ENCODE peak calls at places on chromosomes 2 and 18, in five cellular contexts. V is left ventricle myocardium inferior, C is cardiac muscle cell, K is body of pancreas, U is fibroblast of mammary gland. P is an unnamed sample.

GRCh38 chr2:19799881-19800780 is 101.7 kb downstream of the TTC32 start:
- DNase-seq in V (no peak), U (peak; percentile 49), K (no peak), C (no peak), P (no peak)

GRCh38 chr18:55786651-55787272 is 198.8 kb upstream of the TCF4 start:
- DNase-seq in V (no peak), U (no peak), C (no peak), K (no peak), P (no peak)

GRCh38 chr2:55418512-55419235 is 982 bp downstream of the CCDC88A start:
- DNase-seq in V (no peak), K (no peak), U (no peak), C (no peak), P (peak; percentile 11)

GRCh38 chr2:136664713-136665112 is 100.6 kb upstream of the THSD7B start:
- DNase-seq in K (no peak), V (no peak), U (no peak), C (no peak), P (no peak)

GRCh38 chr2:101036562-101036961 is 34.5 kb downstream of the RPL31 start:
- DNase-seq in K (no peak), U (peak; percentile 58), V (no peak), C (peak; percentile 54), P (peak; percentile 72)

GRCh38 chr2:61180686-61181085 is 18.7 kb downstream of the C2orf74 start:
- DNase-seq in V (no peak), K (no peak), U (no peak), C (no peak), P (no peak)

GRCh38 chr2:153715218-153715617 is 156.5 kb upstream of the GALNT13 start:
- DNase-seq in V (no peak), C (no peak), U (no peak), K (no peak), P (no peak)

GRCh38 chr2:166410828-166411472 is 35.2 kb upstream of the SCN9A start:
- DNase-seq in C (peak; percentile 84), V (no peak), U (peak; percentile 91), K (no peak), P (peak; percentile 94)

GRCh38 chr2:64832926-64833325 is 156.3 kb upstream of the SLC1A4 start:
- DNase-seq in V (no peak), C (no peak), U (no peak), K (no peak), P (no peak)

GRCh38 chr2:64836566-64836965 is 152.6 kb upstream of the SLC1A4 start:
- DNase-seq in V (no peak), C (no peak), K (no peak), U (no peak), P (no peak)

GRCh38 chr2:64829522-64829921 is 159.7 kb upstream of the SLC1A4 start:
- DNase-seq in V (no peak), K (no peak), U (no peak), C (no peak), P (no peak)

GRCh38 chr2:64831134-64831976 is 157.8 kb upstream of the SLC1A4 start:
- DNase-seq in C (peak; percentile 94), V (peak; percentile 82), K (peak; percentile 76), U (peak; percentile 97), P (peak; percentile 95)

GRCh38 chr2:64831977-64832328 is 157.2 kb upstream of the SLC1A4 start:
- DNase-seq in C (no peak), V (no peak), U (no peak), K (no peak), P (no peak)
- TF ChIP-seq CTCF in C (no peak), V (no peak), U (no peak), K (no peak), P (no peak)

GRCh38 chr2:199458017-199458805 is 472 bp upstream of the SATB2 start:
- DNase-seq in U (peak; percentile 40), V (peak; percentile 12), C (no peak), K (no peak), P (no peak)
- TF ChIP-seq CTCF in U (no peak), V (no peak), C (no peak), K (no peak), P (no peak)

GRCh38 chr18:34760444-34760843 is 50.3 kb downstream of the DTNA start:
- DNase-seq in V (peak; percentile 33), C (no peak), U (no peak), K (no peak), P (no peak)

GRCh38 chr18:34767601-34768027 is 57.5 kb downstream of the DTNA start:
- DNase-seq in C (peak; percentile 64), V (no peak), U (peak; percentile 97), K (no peak), P (peak; percentile 68)

GRCh38 chr18:34758378-34758948 is 48.4 kb downstream of the DTNA start:
- DNase-seq in K (no peak), V (no peak), C (no peak), U (no peak), P (no peak)

DNA sequence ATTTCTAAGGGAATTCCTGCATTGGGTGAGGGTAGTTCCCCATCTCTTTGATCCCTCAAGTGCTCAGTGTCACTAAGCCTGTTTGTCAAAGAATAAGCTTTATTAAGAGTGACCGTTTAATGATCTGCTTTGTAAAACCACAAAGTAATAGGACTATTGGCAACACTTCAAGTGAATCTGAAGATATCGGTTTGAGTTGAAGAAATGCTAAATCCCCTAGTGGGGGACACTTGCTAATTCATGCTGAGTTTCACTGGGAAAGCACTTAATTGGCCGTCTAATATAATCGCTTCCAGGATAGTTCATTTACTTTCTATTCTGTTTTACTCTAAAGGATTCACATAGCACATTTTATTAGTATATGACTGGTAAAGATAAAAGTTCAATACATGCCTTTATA is 54.4 kb downstream of the DTNA start:
- DNase-seq in C (no peak), K (no peak), V (no peak), U (no peak), P (no peak)
- TF ChIP-seq CTCF in C (no peak), K (no peak), V (no peak), U (peak; percentile 10), P (peak; percentile 24)

DNA sequence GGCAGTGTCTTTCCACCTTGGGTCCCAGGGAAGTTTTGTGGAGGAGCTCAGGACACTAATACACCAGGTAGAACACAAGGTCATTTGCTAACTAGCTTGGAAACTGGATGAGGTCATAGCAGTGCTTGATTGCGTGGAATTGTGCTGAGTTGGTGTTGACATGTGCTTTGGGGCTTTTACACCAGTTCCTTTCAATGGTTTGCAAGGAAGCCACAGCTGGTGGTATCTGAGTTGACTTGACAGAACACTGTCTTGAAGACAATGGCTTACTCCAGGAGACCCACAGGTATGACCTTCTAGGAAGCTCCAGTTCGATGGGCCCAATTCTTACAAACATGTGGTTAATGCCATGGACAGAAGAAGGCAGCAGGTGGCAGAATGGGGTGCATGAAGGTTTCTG is 5.9 kb downstream of the CTLA4 start:
- DNase-seq in C (no peak), V (no peak), U (no peak), K (no peak), P (no peak)
- TF ChIP-seq CTCF in C (no peak), V (no peak), U (no peak), K (no peak), P (no peak)

GRCh38 chr2:158178646-158179045 is 77.0 kb downstream of the UPP2 start:
- DNase-seq in C (no peak), K (no peak), V (no peak), U (no peak), P (no peak)

GRCh38 chr2:158184001-158184400 is 82.3 kb downstream of the UPP2 start:
- DNase-seq in U (no peak), K (no peak), C (no peak), V (no peak), P (no peak)

GRCh38 chr2:158182681-158183350 is 81.1 kb downstream of the UPP2 start:
- DNase-seq in U (no peak), V (no peak), K (no peak), C (no peak), P (no peak)

GRCh38 chr2:158181171-158181570 is 79.5 kb downstream of the UPP2 start:
- DNase-seq in V (no peak), U (no peak), K (no peak), C (no peak), P (no peak)

GRCh38 chr2:158179660-158180059 is 78.0 kb downstream of the UPP2 start:
- DNase-seq in V (no peak), U (peak; percentile 30), K (no peak), C (peak; percentile 46), P (peak; percentile 45)
- TF ChIP-seq CTCF in V (peak; percentile 57), U (peak; percentile 35), K (peak; percentile 22), C (peak; percentile 40), P (peak; percentile 36)

GRCh38 chr18:11392292-11392691 is 217.1 kb upstream of the SLC35G4 start:
- DNase-seq in U (no peak), C (no peak), K (no peak), V (no peak), P (no peak)

GRCh38 chr18:11392974-11393373 is 216.4 kb upstream of the SLC35G4 start:
- DNase-seq in C (no peak), K (no peak), V (no peak), U (no peak), P (no peak)

GRCh38 chr18:11391636-11392035 is 217.8 kb upstream of the SLC35G4 start:
- DNase-seq in K (no peak), C (no peak), V (no peak), U (no peak), P (no peak)

GRCh38 chr18:11389281-11389680 is 220.1 kb upstream of the SLC35G4 start:
- DNase-seq in U (no peak), V (no peak), C (no peak), K (no peak), P (no peak)

DNA sequence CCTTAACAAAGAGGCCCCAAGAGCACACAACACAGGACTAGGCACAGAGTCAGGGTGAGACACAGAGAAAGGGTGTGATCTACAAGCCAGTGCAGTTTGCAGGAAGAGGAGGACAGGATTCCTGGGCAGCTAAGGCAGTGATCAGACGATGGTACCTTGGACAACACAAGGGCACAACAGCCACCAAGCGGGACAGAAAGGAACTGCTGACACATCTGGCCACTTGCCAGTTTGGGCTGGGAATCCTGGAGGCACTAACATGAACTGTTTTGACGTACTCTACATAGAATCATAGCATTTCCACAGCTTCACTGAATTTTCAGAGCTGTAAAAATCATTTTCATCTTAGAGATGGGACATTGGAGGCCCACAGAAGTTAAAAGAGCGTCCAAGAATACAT is 221.5 kb upstream of the SLC35G4 start:
- DNase-seq in V (peak; percentile 63), U (peak; percentile 51), K (peak; percentile 73), C (peak; percentile 63), P (peak; percentile 39)
- TF ChIP-seq CTCF in V (peak; percentile 73), U (peak; percentile 15), K (peak; percentile 52), C (peak; percentile 37), P (peak; percentile 36)

DNA sequence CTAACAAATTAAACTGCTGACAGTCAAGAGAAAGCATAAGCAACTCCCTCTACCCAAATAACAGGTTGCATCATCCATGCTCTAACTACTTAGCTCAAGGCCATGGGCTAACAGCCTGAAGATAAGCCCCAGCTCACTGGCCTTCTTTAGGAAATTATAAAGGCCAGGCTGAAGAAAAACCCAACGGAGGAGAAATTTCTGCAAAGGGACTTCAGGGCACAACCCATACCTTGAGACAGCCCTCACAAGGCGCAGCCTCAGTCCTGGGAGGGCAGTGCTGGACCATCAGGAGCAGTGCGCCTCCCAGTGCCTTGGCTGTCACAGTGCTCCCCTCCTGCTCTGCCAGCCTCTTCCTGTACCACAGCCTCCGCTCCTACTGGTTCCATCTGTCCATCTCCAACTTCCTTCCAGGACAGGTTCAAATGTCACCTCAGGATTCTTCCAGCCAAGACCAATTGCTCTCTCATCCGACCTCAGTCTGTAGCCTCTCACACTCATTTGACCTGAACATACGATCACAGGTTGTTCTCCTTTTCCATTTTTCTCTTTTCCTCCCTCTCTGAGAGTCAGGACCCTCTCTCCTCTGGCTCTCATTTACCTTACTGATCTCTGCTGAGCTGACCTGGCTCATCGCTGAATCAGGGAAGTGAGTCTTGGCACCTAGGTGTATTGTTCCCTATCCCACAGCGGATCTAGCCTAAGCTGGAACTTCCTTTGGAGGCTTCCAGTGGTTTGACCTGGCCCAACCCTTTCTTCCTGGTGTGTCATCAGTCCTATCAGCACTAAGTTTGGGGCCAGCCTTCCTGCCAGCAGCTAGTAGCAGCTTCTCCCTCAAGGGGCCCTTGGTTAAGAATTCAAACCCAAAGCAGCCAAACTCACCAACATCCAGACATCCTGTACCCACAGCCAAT is 1.9 kb downstream of the MCFD2 start:
- DNase-seq in V (no peak), C (peak; percentile 58), U (peak; percentile 75), K (peak; percentile 72), P (peak; percentile 75)
- TF ChIP-seq CTCF in V (no peak), C (no peak), U (no peak), K (peak; percentile 8), P (no peak)

P was measured in fibroblast of the aortic adventitia.